ENCODE peak calls at places on chromosomes 1 and 21, in six cellular contexts. W is NCI-H69; J is myocyte; K is NCI-H1930; U is GM20000; F is stimulated activated CD8-positive, alpha-beta memory T cell treated with anti-CD3 and anti-CD28 coated beads, Interleukin-4, amount 100 ng/mL, for 1 hour. V is an unnamed sample.

GRCh38 chr1:27575861-27576331 is 28.0 kb downstream of the AHDC1 start:
- DNase-seq in K (peak), F (no peak), J (peak), U (peak), W (peak), V (peak)

GRCh38 chr1:58884706-58885661 is 101.1 kb upstream of the JUN start:
- DNase-seq in K (peak), W (peak), U (no peak), F (no peak), J (no peak), V (no peak)

GRCh38 chr1:17819129-17819802 is 64.1 kb downstream of the ACTL8 start:
- DNase-seq in W (no peak), K (no peak), J (peak), F (no peak), U (no peak), V (no peak)

GRCh38 chr1:16118706-16119105 is 37.2 kb downstream of the EPHA2 start:
- DNase-seq in W (no peak), U (no peak), J (no peak), K (no peak), F (no peak), V (no peak)

GRCh38 chr1:75135829-75136142 is 1.6 kb downstream of the LHX8 start:
- DNase-seq in J (no peak), K (no peak), F (no peak), U (no peak), W (peak), V (no peak)

GRCh38 chr21:40049031-40049958 is 182.1 kb downstream of the PCP4 start:
- DNase-seq in F (no peak), U (no peak), J (no peak), K (peak), W (peak), V (no peak)

GRCh38 chr1:91502882-91503184 is 2.2 kb downstream of the CDC7 start:
- DNase-seq in F (no peak), K (no peak), U (peak), W (peak), J (peak), V (no peak)

GRCh38 chr21:31162827-31163226 is 124.6 kb upstream of the KRTAP19-8 start:
- DNase-seq in W (no peak), F (no peak), K (no peak), J (peak), U (no peak), V (no peak)

GRCh38 chr1:171984262-171984661 is 143.0 kb downstream of the DNM3 start:
- DNase-seq in U (no peak), F (no peak), W (no peak), J (no peak), K (no peak), V (no peak)

GRCh38 chr21:14097881-14098499 is 112.8 kb downstream of the LIPI start:
- DNase-seq in J (no peak), U (no peak), W (no peak), K (no peak), F (no peak), V (no peak)

GRCh38 chr21:46515109-46515508 is 56.4 kb downstream of the DIP2A start:
- DNase-seq in F (no peak), W (no peak), K (no peak), J (no peak), U (no peak), V (no peak)

GRCh38 chr21:33229776-33230517 is at the start of gene IFNAR2:
- DNase-seq in J (peak), W (peak), K (peak), F (peak), U (peak), V (peak)

GRCh38 chr1:32066489-32066873 is 6.3 kb upstream of the TMEM39B start:
- DNase-seq in W (peak), J (peak), K (no peak), F (no peak), U (no peak), V (no peak)

GRCh38 chr21:33171584-33172169 is 58.1 kb upstream of the IFNAR2 start:
- DNase-seq in F (no peak), W (peak), K (no peak), J (no peak), U (no peak), V (no peak)

GRCh38 chr1:9689971-9690381 is 38.4 kb downstream of the PIK3CD start:
- DNase-seq in F (no peak), W (peak), K (peak), J (peak), U (no peak), V (peak)

GRCh38 chr1:201648066-201648910 is 109.4 kb downstream of the NAV1 start:
- DNase-seq in K (no peak), J (no peak), F (no peak), W (peak), U (no peak), V (peak)

GRCh38 chr1:172180886-172181285 is 239.6 kb upstream of the C1orf105 start:
- DNase-seq in W (no peak), K (no peak), F (no peak), U (peak), J (peak), V (no peak)

GRCh38 chr1:235714205-235714897 is 64.8 kb upstream of the GNG4 start:
- DNase-seq in F (no peak), U (no peak), W (peak), K (peak), J (no peak), V (no peak)